ENCODE peak calls at places on chromosomes 12 and 14, in eight cellular contexts. L is hepatocyte, M is PC-9, T is breast epithelium, G is SJCRH30, Q is Karpas-422, U is mammary epithelial cell, S is heart left ventricle. R is an unnamed sample. For H3K9me3 and H3K27me3, the result is how much of the 10 kb centered on the place peaks cover.

GRCh38 chr12:88237954-88238353 is 95.8 kb downstream of the TMTC3 start:
- DNase-seq in L (no peak), M (no peak), T (no peak), G (no peak), Q (peak), U (peak), S (no peak), R (peak)

GRCh38 chr12:94203181-94203546 is 54.8 kb downstream of the PLXNC1 start:
- DNase-seq in L (no peak), M (no peak), T (no peak), G (no peak), Q (no peak), U (no peak), S (no peak), R (no peak)

GRCh38 chr12:112275211-112275610 is 107.0 kb downstream of the HECTD4 start:
- DNase-seq in L (peak), M (no peak), T (no peak), G (no peak), Q (no peak), U (no peak), S (no peak), R (no peak)

GRCh38 chr12:124915249-124916236 is 1.1 kb upstream of the UBC start:
- DNase-seq in L (peak), M (peak), T (peak), G (peak), Q (peak), U (peak), S (peak), R (no peak)

GRCh38 chr14:100292301-100292775 is 13.9 kb downstream of the SLC25A29 start:
- DNase-seq in L (no peak), M (no peak), T (no peak), G (no peak), Q (no peak), U (no peak), S (no peak), R (no peak)

GRCh38 chr14:88296343-88296742 is 26.7 kb downstream of the KCNK10 start:
- DNase-seq in L (no peak), M (no peak), T (no peak), G (no peak), Q (no peak), U (no peak), S (no peak), R (no peak)

GRCh38 chr14:52891800-52892199 is 59.0 kb downstream of the FERMT2 start:
- DNase-seq in L (no peak), M (no peak), T (no peak), G (no peak), Q (no peak), U (no peak), S (no peak), R (no peak)

GRCh38 chr12:4047441-4047840 is 174.2 kb upstream of the PARP11 start:
- DNase-seq in L (no peak), M (no peak), T (no peak), G (no peak), Q (no peak), U (no peak), S (no peak), R (no peak)

GRCh38 chr12:71688961-71689570 is 3.2 kb downstream of the TMEM19 start:
- DNase-seq in L (no peak), M (no peak), T (no peak), G (no peak), Q (no peak), U (no peak), S (no peak), R (no peak)

GRCh38 chr12:21502164-21502496 is 541 bp downstream of the GOLT1B start:
- DNase-seq in L (peak), M (no peak), T (peak), G (no peak), Q (peak), U (peak), S (no peak), R (no peak)

GRCh38 chr12:15706010-15706676 is 83.0 kb downstream of the EPS8 start:
- DNase-seq in L (no peak), M (no peak), T (no peak), G (no peak), Q (no peak), U (no peak), S (no peak), R (no peak)

GRCh38 chr14:22900088-22900799 is 17.2 kb downstream of the REM2 start:
- DNase-seq in L (peak), M (peak), T (no peak), G (peak), Q (peak), U (peak), S (no peak), R (peak)

GRCh38 chr12:14995583-14996425 is 23.0 kb downstream of the PDE6H start:
- DNase-seq in L (peak), M (peak), T (no peak), G (no peak), Q (peak), U (peak), S (no peak), R (no peak)

GRCh38 chr14:68397827-68398226 is 395.0 kb downstream of the ZFP36L1 start:
- DNase-seq in L (peak), M (no peak), T (no peak), G (peak), Q (no peak), U (no peak), S (no peak), R (no peak)

GRCh38 chr12:48934312-48934706 is 9.0 kb upstream of the FKBP11 start:
- DNase-seq in L (no peak), M (no peak), T (no peak), G (no peak), Q (no peak), U (no peak), S (peak), R (no peak)

GRCh38 chr14:100536721-100537700 is 50.2 kb downstream of the BEGAIN start:
- DNase-seq in L (no peak), M (no peak), T (peak), G (peak), Q (no peak), U (no peak), S (peak), R (no peak)

GRCh38 chr12:127538325-127538724 is 728.6 kb upstream of the TMEM132C start:
- DNase-seq in L (no peak), M (no peak), T (no peak), G (no peak), Q (no peak), U (no peak), S (no peak), R (no peak)

GRCh38 chr12:124906606-124907261 is 7.7 kb downstream of the UBC start:
- DNase-seq in L (peak), M (peak), T (peak), G (peak), Q (peak), U (peak), S (peak), R (peak)

GRCh38 chr14:75222208-75222701 is 45.8 kb upstream of the TMED10 start:
- DNase-seq in L (no peak), M (peak), T (no peak), G (peak), Q (peak), U (peak), S (peak), R (peak)

GRCh38 chr14:70317091-70317968 is 42.2 kb downstream of the COX16 start:
- DNase-seq in L (no peak), M (no peak), T (no peak), G (no peak), Q (no peak), U (no peak), S (no peak), R (no peak)

GRCh38 chr12:110903511-110903910 is 16.9 kb downstream of the MYL2 start:
- DNase-seq in L (no peak), M (no peak), T (no peak), G (no peak), Q (no peak), U (no peak), S (no peak), R (no peak)

GRCh38 chr12:56477521-56478225 is 9.3 kb downstream of the SPRYD4 start:
- DNase-seq in L (no peak), M (no peak), T (no peak), G (no peak), Q (no peak), U (no peak), S (no peak), R (no peak)

GRCh38 chr14:102717211-102717610 is 60.0 kb upstream of the TRAF3 start:
- DNase-seq in L (no peak), M (no peak), T (no peak), G (peak), Q (no peak), U (no peak), S (no peak), R (no peak)

GRCh38 chr14:104851896-104852663 is 13.0 kb upstream of the CEP170B start:
- DNase-seq in L (no peak), M (no peak), T (no peak), G (no peak), Q (no peak), U (no peak), S (no peak), R (no peak)

GRCh38 chr12:80877706-80878384 is 59.9 kb downstream of the LIN7A start:
- DNase-seq in L (no peak), M (no peak), T (no peak), G (no peak), Q (no peak), U (no peak), S (no peak), R (no peak)

GRCh38 chr14:82879949-82880535 is 1346.4 kb upstream of the SEL1L start:
- DNase-seq in L (no peak), M (no peak), T (no peak), G (no peak), Q (no peak), U (no peak), S (no peak), R (no peak)

GRCh38 chr14:31510222-31510621 is 22.4 kb upstream of the GPR33 start:
- DNase-seq in L (no peak), M (no peak), T (no peak), G (no peak), Q (peak), U (peak), S (no peak), R (no peak)

GRCh38 chr14:100979780-100980179 is 76.3 kb upstream of the RTL1 start:
- DNase-seq in L (no peak), M (no peak), T (no peak), G (no peak), Q (no peak), U (peak), S (no peak), R (no peak)

GRCh38 chr14:74852922-74853530 is 22.9 kb downstream of the PROX2 start:
- DNase-seq in L (peak), M (peak), T (no peak), G (no peak), Q (peak), U (no peak), S (no peak), R (peak)

GRCh38 chr14:30214456-30215090 is 286.9 kb upstream of the PRKD1 start:
- DNase-seq in L (peak), M (no peak), T (peak), G (peak), Q (peak), U (peak), S (no peak), R (no peak)

GRCh38 chr12:13203028-13203922 is 6.7 kb downstream of the EMP1 start:
- DNase-seq in L (no peak), M (no peak), T (no peak), G (no peak), Q (peak), U (no peak), S (peak), R (peak)

GRCh38 chr14:56136571-56137498 is 18.6 kb downstream of the PELI2 start:
- DNase-seq in L (no peak), M (no peak), T (no peak), G (no peak), Q (no peak), U (no peak), S (no peak), R (no peak)

GRCh38 chr12:111728795-111729194 is 37.9 kb upstream of the ALDH2 start:
- DNase-seq in L (no peak), M (no peak), T (no peak), G (no peak), Q (no peak), U (no peak), S (no peak), R (no peak)

GRCh38 chr12:88579572-88579940 is 715 bp downstream of the KITLG start:
- DNase-seq in L (peak), M (no peak), T (no peak), G (peak), Q (no peak), U (peak), S (peak), R (peak)

GRCh38 chr12:123937707-123938600 is 34.7 kb downstream of the CCDC92 start:
- DNase-seq in L (no peak), M (no peak), T (no peak), G (no peak), Q (no peak), U (no peak), S (no peak), R (no peak)

GRCh38 chr12:59715434-59715833 is 119.6 kb downstream of the SLC16A7 start:
- DNase-seq in L (no peak), M (no peak), T (no peak), G (no peak), Q (no peak), U (no peak), S (no peak), R (no peak)

GRCh38 chr12:24596768-24597388 is 352.0 kb downstream of the BCAT1 start:
- DNase-seq in L (peak), M (no peak), T (no peak), G (no peak), Q (peak), U (peak), S (no peak), R (no peak)

GRCh38 chr12:5554711-5555110 is 122.8 kb downstream of the NTF3 start:
- DNase-seq in L (no peak), M (no peak), T (no peak), G (no peak), Q (no peak), U (no peak), S (no peak), R (no peak)

GRCh38 chr12:100877776-100878175 is 83.2 kb downstream of the ANO4 start:
- DNase-seq in L (no peak), M (no peak), T (no peak), G (no peak), Q (peak), U (no peak), S (no peak), R (no peak)

GRCh38 chr12:111606651-111607232 is 7.6 kb upstream of the ATXN2 start:
- DNase-seq in L (no peak), M (no peak), T (no peak), G (peak), Q (no peak), U (no peak), S (no peak), R (no peak)

GRCh38 chr14:106809615-106810014 is 1283.2 kb downstream of the TMEM121 start:
- DNase-seq in L (no peak), M (no peak), T (no peak), G (no peak), Q (no peak), U (no peak), S (no peak), R (no peak)

GRCh38 chr14:106808907-106809306 is 1282.5 kb downstream of the TMEM121 start:
- DNase-seq in L (no peak), M (no peak), T (no peak), G (no peak), Q (no peak), U (no peak), S (no peak), R (no peak)

GRCh38 chr14:106812788-106813476 is 1286.5 kb downstream of the TMEM121 start:
- DNase-seq in L (no peak), M (no peak), T (no peak), G (no peak), Q (no peak), U (no peak), S (no peak), R (no peak)

GRCh38 chr14:106811167-106811566 is 1284.8 kb downstream of the TMEM121 start:
- DNase-seq in L (no peak), M (no peak), T (no peak), G (no peak), Q (no peak), U (no peak), S (no peak), R (no peak)

DNA sequence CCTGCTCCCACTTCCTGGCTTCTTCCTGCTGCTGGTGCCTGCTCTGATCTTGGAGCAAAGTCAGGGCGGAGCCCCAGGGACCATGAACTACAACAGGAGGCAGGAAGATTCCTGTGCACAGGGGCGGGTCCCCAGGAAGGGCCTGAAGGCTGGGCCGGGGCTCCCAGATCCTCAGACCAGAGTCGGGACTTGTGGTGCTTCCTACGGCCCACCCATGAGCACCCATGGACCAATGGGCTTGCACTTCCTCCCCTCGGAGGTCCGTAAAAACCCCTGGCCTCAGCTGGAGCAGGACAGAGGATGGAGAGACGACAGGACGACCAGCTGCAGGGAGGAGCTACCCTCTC is 1287.1 kb downstream of the TMEM121 start:
- DNase-seq in L (no peak), M (no peak), T (no peak), G (no peak), Q (no peak), U (no peak), S (peak), R (no peak)
- H3K9me3 ChIP-seq in L (under half), M (under half), T (under half), G (under half), Q (under half), U (under half), S (under half), R (under half)

GRCh38 chr14:96734076-96734622 is 63.0 kb upstream of the VRK1 start:
- DNase-seq in L (no peak), M (no peak), T (no peak), G (no peak), Q (no peak), U (no peak), S (no peak), R (no peak)

GRCh38 chr14:96737869-96738268 is 59.3 kb upstream of the VRK1 start:
- DNase-seq in L (no peak), M (no peak), T (no peak), G (no peak), Q (no peak), U (no peak), S (no peak), R (no peak)

GRCh38 chr14:96741151-96741977 is 55.8 kb upstream of the VRK1 start:
- DNase-seq in L (peak), M (no peak), T (no peak), G (peak), Q (peak), U (peak), S (peak), R (peak)

GRCh38 chr14:96735509-96735908 is 61.7 kb upstream of the VRK1 start:
- DNase-seq in L (no peak), M (no peak), T (no peak), G (no peak), Q (no peak), U (no peak), S (no peak), R (no peak)

GRCh38 chr14:96739511-96739910 is 57.7 kb upstream of the VRK1 start:
- DNase-seq in L (no peak), M (no peak), T (no peak), G (peak), Q (no peak), U (no peak), S (no peak), R (no peak)
- H3K27me3 ChIP-seq in L (half or more), M (half or more), T (under half), G (under half), Q (under half), U (under half), S (under half), R (under half)

GRCh38 chr14:65159281-65160062 is 57.2 kb upstream of the MAX start:
- DNase-seq in L (no peak), M (no peak), T (no peak), G (no peak), Q (peak), U (no peak), S (no peak), R (no peak)
- H3K4me3 ChIP-seq in L (no peak), M (no peak), T (no peak), G (no peak), Q (peak), U (no peak), S (no peak), R (no peak)

GRCh38 chr14:20164462-20164861 is 25.8 kb downstream of the OR4N5 start:
- DNase-seq in L (no peak), M (no peak), T (no peak), G (no peak), Q (no peak), U (no peak), S (no peak), R (no peak)
- H3K9me3 ChIP-seq in L (under half), M (under half), T (under half), G (under half), Q (under half), U (under half), S (under half), R (under half)

DNA sequence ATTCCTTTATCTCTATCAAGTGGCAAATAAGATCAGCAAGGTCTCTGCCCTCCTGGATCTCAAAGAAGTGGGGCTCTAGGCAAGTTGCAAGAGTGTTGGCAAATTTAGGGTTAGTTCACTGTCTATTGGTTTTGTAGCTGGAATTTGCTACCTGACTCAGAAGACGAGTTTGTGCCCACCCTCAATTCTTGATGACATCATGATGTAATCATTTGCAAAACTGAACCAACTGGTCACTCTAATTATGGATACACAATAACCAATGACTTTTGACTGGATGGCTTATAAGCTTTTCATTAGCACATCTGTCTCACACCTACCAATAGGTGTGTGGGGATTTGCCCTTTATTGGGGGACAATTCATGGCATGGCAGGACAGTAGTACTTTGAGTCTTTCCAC is 4.6 kb downstream of the TMEM233 start:
- DNase-seq in L (no peak), M (no peak), T (no peak), G (no peak), Q (no peak), U (no peak), S (no peak), R (no peak)
- H3K27me3 ChIP-seq in L (half or more), M (under half), T (under half), G (under half), Q (under half), U (under half), S (under half), R (under half)

GRCh38 chr12:252634-253033 is 10.0 kb downstream of the SLC6A13 start:
- DNase-seq in L (peak), M (no peak), T (no peak), G (no peak), Q (no peak), U (no peak), S (no peak), R (no peak)

GRCh38 chr12:243381-243780 is 19.3 kb downstream of the SLC6A13 start:
- DNase-seq in L (no peak), M (no peak), T (no peak), G (no peak), Q (no peak), U (no peak), S (no peak), R (no peak)

GRCh38 chr12:242496-242895 is 20.1 kb downstream of the SLC6A13 start:
- DNase-seq in L (no peak), M (no peak), T (no peak), G (no peak), Q (no peak), U (no peak), S (no peak), R (no peak)

GRCh38 chr12:247271-247670 is 15.4 kb downstream of the SLC6A13 start:
- DNase-seq in L (no peak), M (no peak), T (no peak), G (no peak), Q (no peak), U (no peak), S (no peak), R (no peak)
- H3K4me3 ChIP-seq in L (no peak), M (no peak), T (no peak), G (no peak), Q (no peak), U (no peak), S (no peak), R (no peak)